ENCODE peak calls at places on chromosomes 3 and 15, in ten cellular contexts. Y is glutamatergic neuron; W is activated T-helper 1 cell treated with anti-CD3 and anti-CD28 coated beads, Interleukin-2, amount 50 U/mL, for 16 hours; C is kidney epithelial cell; P is iPS-NIHi11; J is natural killer cell; X is M059J; T is stimulated activated effector memory CD8-positive, alpha-beta T cell treated with anti-CD3 and anti-CD28 coated beads, Interleukin-12 subunit alpha, Interleukin-12 subunit beta, amount 100 ng/mL, for 72 hours; B is anterior cingulate cortex; V is fibroblast of lung. M is an unnamed sample.

GRCh38 chr3:64853456-64853855 is 165.7 kb upstream of the ADAMTS9 start:
- DNase-seq in J (no peak), V (no peak), Y (no peak), C (no peak), B (no peak), X (no peak), W (no peak), P (no peak), T (no peak), M (no peak)

GRCh38 chr15:29044506-29044905 is 158.7 kb downstream of the APBA2 start:
- DNase-seq in J (no peak), B (no peak), W (no peak), X (peak), T (no peak), P (no peak), C (no peak), V (peak), Y (no peak), M (no peak)

GRCh38 chr15:51878446-51879386 is 49.3 kb downstream of the TMOD3 start:
- DNase-seq in C (no peak), X (peak), W (no peak), T (no peak), J (no peak), V (peak), Y (no peak), B (no peak), P (no peak), M (peak)

GRCh38 chr15:39127925-39128617 is 452.8 kb upstream of the THBS1 start:
- DNase-seq in C (peak), Y (no peak), W (no peak), B (no peak), V (peak), J (no peak), X (peak), P (peak), T (no peak), M (peak)

GRCh38 chr15:98625614-98626013 is 22.7 kb upstream of the IGF1R start:
- DNase-seq in Y (no peak), C (no peak), J (no peak), V (no peak), X (no peak), B (no peak), P (no peak), W (no peak), T (no peak), M (no peak)

GRCh38 chr3:150495563-150496168 is 50.6 kb downstream of the SERP1 start:
- DNase-seq in X (peak), W (no peak), J (no peak), C (peak), V (peak), T (no peak), B (no peak), Y (no peak), P (peak), M (peak)

GRCh38 chr3:59605318-59605717 is 555.5 kb upstream of the CFAP20DC start:
- DNase-seq in Y (no peak), T (no peak), P (no peak), V (no peak), C (no peak), J (no peak), X (no peak), W (no peak), B (no peak), M (no peak)

GRCh38 chr3:165642761-165643432 is 194.3 kb downstream of the BCHE start:
- DNase-seq in X (peak), B (no peak), Y (no peak), W (no peak), C (peak), P (peak), T (no peak), J (no peak), V (peak), M (peak)

GRCh38 chr15:78149805-78150751 is 916 bp downstream of the IDH3A start:
- DNase-seq in T (no peak), V (no peak), X (peak), Y (no peak), W (no peak), J (no peak), P (no peak), C (no peak), B (no peak), M (peak)

GRCh38 chr3:12877040-12877439 is 35.7 kb upstream of the RPL32 start:
- DNase-seq in W (no peak), X (no peak), B (no peak), C (no peak), P (no peak), J (no peak), V (no peak), Y (no peak), T (no peak), M (no peak)

GRCh38 chr15:78243491-78243941 is 9.2 kb upstream of the ACSBG1 start:
- DNase-seq in P (peak), B (no peak), C (no peak), T (no peak), V (peak), J (no peak), X (peak), W (no peak), Y (no peak), M (peak)

GRCh38 chr15:61051570-61052031 is 177.5 kb downstream of the RORA start:
- DNase-seq in C (no peak), P (peak), X (peak), V (peak), J (no peak), B (peak), W (no peak), T (no peak), Y (no peak), M (peak)

GRCh38 chr15:62402687-62403086 is 237.6 kb upstream of the C2CD4B start:
- DNase-seq in Y (no peak), P (no peak), B (no peak), T (no peak), V (no peak), J (no peak), X (no peak), C (no peak), W (no peak), M (no peak)

GRCh38 chr15:35540885-35541284 is 5.1 kb downstream of the DPH6 start:
- DNase-seq in T (no peak), X (peak), Y (no peak), W (no peak), J (no peak), C (no peak), P (no peak), B (no peak), V (peak), M (peak)

M was measured in fibroblast of pulmonary artery.